ENCODE peak calls at places on chromosome 17, in four cellular contexts. P, X, M and R are unnamed samples.

GRCh38 chr17:48678141-48678971 is 44.0 kb downstream of the PRAC1 start:
- DNase-seq in P (peak), X (peak), M (peak), R (peak)

GRCh38 chr17:9350083-9350482 is 225.5 kb downstream of the STX8 start:
- DNase-seq in P (peak), X (peak), M (no peak), R (no peak)

GRCh38 chr17:2386400-2387085 is 14.3 kb downstream of the MNT start:
- DNase-seq in P (peak), X (no peak), M (no peak), R (no peak)

GRCh38 chr17:70621593-70621992 is 452.3 kb downstream of the KCNJ2 start:
- DNase-seq in P (no peak), X (no peak), M (no peak), R (peak)

GRCh38 chr17:65711671-65712276 is 150.3 kb upstream of the AXIN2 start:
- DNase-seq in P (no peak), X (no peak), M (no peak), R (no peak)

GRCh38 chr17:16933317-16934132 is 38.4 kb downstream of the TNFRSF13B start:
- DNase-seq in P (no peak), X (no peak), M (no peak), R (no peak)

GRCh38 chr17:12024332-12024731 is 3.7 kb downstream of the MAP2K4 start:
- DNase-seq in P (peak), X (peak), M (no peak), R (no peak)

GRCh38 chr17:57970706-57971105 is 15.5 kb upstream of the CUEDC1 start:
- DNase-seq in P (no peak), X (peak), M (no peak), R (no peak)

GRCh38 chr17:1375615-1376014 is 24.4 kb downstream of the YWHAE start:
- DNase-seq in P (no peak), X (no peak), M (no peak), R (no peak)

GRCh38 chr17:77829871-77830799 is 128.4 kb upstream of the TNRC6C start:
- DNase-seq in P (no peak), X (peak), M (no peak), R (peak)

GRCh38 chr17:45247429-45248131 is 14.3 kb downstream of the SPATA32 start:
- DNase-seq in P (peak), X (peak), M (peak), R (peak)

GRCh38 chr17:19897901-19898300 is 30.2 kb upstream of the ULK2 start:
- DNase-seq in P (peak), X (peak), M (no peak), R (peak)

GRCh38 chr17:83031321-83031945 is 48.0 kb upstream of the METRNL start:
- DNase-seq in P (no peak), X (no peak), M (no peak), R (no peak)

GRCh38 chr17:57091186-57091618 is 6.2 kb downstream of the AKAP1 start:
- DNase-seq in P (no peak), X (no peak), M (no peak), R (no peak)

GRCh38 chr17:68612923-68613292 is 11.7 kb upstream of the FAM20A start:
- DNase-seq in P (no peak), X (no peak), M (no peak), R (no peak)

GRCh38 chr17:8862213-8863056 is 5.0 kb downstream of the PIK3R6 start:
- DNase-seq in P (peak), X (no peak), M (no peak), R (no peak)

GRCh38 chr17:57707892-57708291 is 37.2 kb downstream of the CCDC182 start:
- DNase-seq in P (no peak), X (peak), M (no peak), R (peak)

GRCh38 chr17:75465039-75465438 is 8.6 kb downstream of the TMEM94 start:
- DNase-seq in P (no peak), X (no peak), M (no peak), R (no peak)

GRCh38 chr17:50583636-50584035 is 23.1 kb downstream of the CACNA1G start:
- DNase-seq in P (no peak), X (no peak), M (no peak), R (no peak)

GRCh38 chr17:61208301-61209098 is 191.1 kb upstream of the TBX2 start:
- DNase-seq in P (peak), X (peak), M (no peak), R (no peak)